ENCODE peak calls at places on chromosome 13, in six cellular contexts. One of them, this sample, is unnamed.

GRCh38 chr13:72983085-72983768 is 75.6 kb upstream of the KLF5 start:
- DNase-seq in pancreas: no peak
- DNase-seq in endodermal cell: no peak
- DNase-seq in keratinocyte: no peak
- DNase-seq in Calu3: peak
- DNase-seq in GM06990: no peak
- DNase-seq in this sample: peak

GRCh38 chr13:89393758-89394157 is 1722.6 kb downstream of the SLITRK5 start:
- DNase-seq in pancreas: no peak
- DNase-seq in endodermal cell: no peak
- DNase-seq in Calu3: no peak
- DNase-seq in keratinocyte: no peak
- DNase-seq in GM06990: no peak
- DNase-seq in this sample: no peak

GRCh38 chr13:45422731-45423130 is 4.6 kb upstream of the SLC25A30 start:
- DNase-seq in Calu3: no peak
- DNase-seq in endodermal cell: no peak
- DNase-seq in GM06990: no peak
- DNase-seq in keratinocyte: no peak
- DNase-seq in pancreas: no peak
- DNase-seq in this sample: no peak

GRCh38 chr13:80363890-80364503 is 23.1 kb upstream of the SPRY2 start:
- DNase-seq in pancreas: no peak
- DNase-seq in keratinocyte: no peak
- DNase-seq in Calu3: no peak
- DNase-seq in GM06990: no peak
- DNase-seq in endodermal cell: no peak
- DNase-seq in this sample: no peak

GRCh38 chr13:48156466-48156865 is 61.6 kb upstream of the MED4 start:
- DNase-seq in Calu3: peak
- DNase-seq in endodermal cell: peak
- DNase-seq in pancreas: no peak
- DNase-seq in keratinocyte: no peak
- DNase-seq in GM06990: no peak
- DNase-seq in this sample: no peak

GRCh38 chr13:86188170-86188569 is 389.0 kb upstream of the SLITRK6 start:
- DNase-seq in pancreas: no peak
- DNase-seq in GM06990: no peak
- DNase-seq in Calu3: no peak
- DNase-seq in keratinocyte: no peak
- DNase-seq in endodermal cell: no peak
- DNase-seq in this sample: no peak

GRCh38 chr13:21402586-21403307 is 56.4 kb downstream of the ZDHHC20 start:
- DNase-seq in keratinocyte: no peak
- DNase-seq in Calu3: no peak
- DNase-seq in GM06990: no peak
- DNase-seq in endodermal cell: no peak
- DNase-seq in pancreas: no peak
- DNase-seq in this sample: no peak

GRCh38 chr13:112092453-112092852 is 25.5 kb downstream of the SOX1 start:
- DNase-seq in endodermal cell: no peak
- DNase-seq in keratinocyte: no peak
- DNase-seq in Calu3: no peak
- DNase-seq in GM06990: no peak
- DNase-seq in pancreas: no peak
- DNase-seq in this sample: no peak

GRCh38 chr13:109654341-109655205 is 131.8 kb downstream of the IRS2 start:
- DNase-seq in keratinocyte: no peak
- DNase-seq in Calu3: no peak
- DNase-seq in endodermal cell: no peak
- DNase-seq in GM06990: no peak
- DNase-seq in pancreas: no peak
- DNase-seq in this sample: no peak

GRCh38 chr13:112322562-112322961 is 53.6 kb upstream of the SPACA7 start:
- DNase-seq in GM06990: no peak
- DNase-seq in Calu3: no peak
- DNase-seq in keratinocyte: no peak
- DNase-seq in endodermal cell: no peak
- DNase-seq in pancreas: no peak
- DNase-seq in this sample: no peak

GRCh38 chr13:48733739-48734329 is 80.1 kb downstream of the CYSLTR2 start:
- DNase-seq in pancreas: no peak
- DNase-seq in keratinocyte: no peak
- DNase-seq in endodermal cell: no peak
- DNase-seq in Calu3: no peak
- DNase-seq in GM06990: no peak
- DNase-seq in this sample: no peak

GRCh38 chr13:51479199-51479523 is 26.3 kb upstream of the INTS6 start:
- DNase-seq in pancreas: no peak
- DNase-seq in endodermal cell: no peak
- DNase-seq in GM06990: no peak
- DNase-seq in Calu3: no peak
- DNase-seq in keratinocyte: no peak
- DNase-seq in this sample: no peak

GRCh38 chr13:99876651-99877050 is 94.9 kb downstream of the ZIC5 start:
- DNase-seq in endodermal cell: no peak
- DNase-seq in pancreas: no peak
- DNase-seq in GM06990: no peak
- DNase-seq in keratinocyte: no peak
- DNase-seq in Calu3: no peak
- DNase-seq in this sample: no peak

GRCh38 chr13:50635504-50635903 is 208.0 kb downstream of the DLEU7 start:
- DNase-seq in keratinocyte: no peak
- DNase-seq in endodermal cell: no peak
- DNase-seq in pancreas: peak
- DNase-seq in Calu3: no peak
- DNase-seq in GM06990: no peak
- DNase-seq in this sample: no peak

GRCh38 chr13:85497652-85498051 is 301.6 kb downstream of the SLITRK6 start:
- DNase-seq in pancreas: no peak
- DNase-seq in Calu3: peak
- DNase-seq in GM06990: no peak
- DNase-seq in endodermal cell: no peak
- DNase-seq in keratinocyte: peak
- DNase-seq in this sample: peak

GRCh38 chr13:80341098-80341701 is at the start of gene SPRY2:
- DNase-seq in GM06990: peak
- DNase-seq in endodermal cell: peak
- DNase-seq in Calu3: peak
- DNase-seq in pancreas: peak
- DNase-seq in keratinocyte: no peak
- DNase-seq in this sample: peak

GRCh38 chr13:21762512-21762911 is 91.6 kb downstream of the FGF9 start:
- DNase-seq in pancreas: no peak
- DNase-seq in GM06990: no peak
- DNase-seq in endodermal cell: no peak
- DNase-seq in keratinocyte: no peak
- DNase-seq in Calu3: no peak
- DNase-seq in this sample: no peak

GRCh38 chr13:109747524-109747923 is 38.9 kb downstream of the IRS2 start:
- DNase-seq in endodermal cell: peak
- DNase-seq in GM06990: no peak
- DNase-seq in Calu3: no peak
- DNase-seq in pancreas: no peak
- DNase-seq in keratinocyte: no peak
- DNase-seq in this sample: no peak

GRCh38 chr13:93959796-93960533 is 519.5 kb downstream of the DCT start:
- DNase-seq in pancreas: no peak
- DNase-seq in Calu3: no peak
- DNase-seq in GM06990: no peak
- DNase-seq in keratinocyte: no peak
- DNase-seq in endodermal cell: no peak
- DNase-seq in this sample: no peak

DNA sequence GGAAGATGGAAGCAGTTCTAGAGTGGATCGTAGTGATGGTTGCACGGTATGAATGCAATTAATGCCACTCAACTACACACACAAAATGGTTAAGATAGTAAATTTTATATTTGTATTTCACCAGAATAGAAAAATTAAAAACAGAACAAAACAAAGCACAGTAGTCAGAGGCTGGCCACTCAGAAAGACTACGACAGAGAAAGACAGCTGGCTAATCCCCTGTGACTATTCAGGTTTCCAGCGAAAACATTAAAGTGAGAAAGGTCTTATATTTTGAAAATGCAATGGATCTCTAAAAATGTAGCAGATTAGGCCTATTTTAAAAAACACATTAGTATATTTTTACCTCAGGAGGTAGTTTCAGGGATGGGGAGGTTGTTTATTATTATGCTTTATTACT is 131.3 kb upstream of the POSTN start:
- DNase-seq in GM06990: no peak
- DNase-seq in keratinocyte: no peak
- DNase-seq in pancreas: no peak
- DNase-seq in endodermal cell: no peak
- DNase-seq in Calu3: no peak
- DNase-seq in this sample: no peak
- TF ChIP-seq CTCF in GM06990: no peak
- TF ChIP-seq CTCF in keratinocyte: no peak
- TF ChIP-seq CTCF in pancreas: no peak
- TF ChIP-seq CTCF in endodermal cell: no peak
- TF ChIP-seq CTCF in Calu3: no peak
- TF ChIP-seq CTCF in this sample: no peak

GRCh38 chr13:30796833-30797601 is 61.7 kb downstream of the ALOX5AP start:
- DNase-seq in pancreas: no peak
- DNase-seq in keratinocyte: no peak
- DNase-seq in GM06990: peak
- DNase-seq in endodermal cell: no peak
- DNase-seq in Calu3: no peak
- DNase-seq in this sample: no peak

GRCh38 chr13:30800107-30800506 is 64.8 kb downstream of the ALOX5AP start:
- DNase-seq in Calu3: no peak
- DNase-seq in keratinocyte: no peak
- DNase-seq in pancreas: no peak
- DNase-seq in GM06990: no peak
- DNase-seq in endodermal cell: no peak
- DNase-seq in this sample: no peak

GRCh38 chr13:30797847-30798246 is 62.5 kb downstream of the ALOX5AP start:
- DNase-seq in Calu3: no peak
- DNase-seq in keratinocyte: no peak
- DNase-seq in endodermal cell: no peak
- DNase-seq in pancreas: no peak
- DNase-seq in GM06990: no peak
- DNase-seq in this sample: no peak

GRCh38 chr13:30798776-30799625 is 63.7 kb downstream of the ALOX5AP start:
- DNase-seq in Calu3: no peak
- DNase-seq in pancreas: no peak
- DNase-seq in keratinocyte: no peak
- DNase-seq in endodermal cell: no peak
- DNase-seq in GM06990: no peak
- DNase-seq in this sample: no peak

GRCh38 chr13:30796132-30796832 is 60.9 kb downstream of the ALOX5AP start:
- DNase-seq in pancreas: no peak
- DNase-seq in GM06990: no peak
- DNase-seq in endodermal cell: no peak
- DNase-seq in keratinocyte: no peak
- DNase-seq in Calu3: peak
- DNase-seq in this sample: peak
- TF ChIP-seq CTCF in pancreas: no peak
- TF ChIP-seq CTCF in GM06990: peak
- TF ChIP-seq CTCF in endodermal cell: peak
- TF ChIP-seq CTCF in keratinocyte: peak
- TF ChIP-seq CTCF in Calu3: no peak
- TF ChIP-seq CTCF in this sample: no peak

GRCh38 chr13:91369432-91369831 is 21.9 kb downstream of the MIR17HG start:
- DNase-seq in GM06990: no peak
- DNase-seq in pancreas: no peak
- DNase-seq in Calu3: no peak
- DNase-seq in keratinocyte: no peak
- DNase-seq in endodermal cell: no peak
- DNase-seq in this sample: no peak

GRCh38 chr13:91372813-91373420 is 25.4 kb downstream of the MIR17HG start:
- DNase-seq in Calu3: no peak
- DNase-seq in GM06990: no peak
- DNase-seq in endodermal cell: no peak
- DNase-seq in keratinocyte: no peak
- DNase-seq in pancreas: no peak
- DNase-seq in this sample: no peak

DNA sequence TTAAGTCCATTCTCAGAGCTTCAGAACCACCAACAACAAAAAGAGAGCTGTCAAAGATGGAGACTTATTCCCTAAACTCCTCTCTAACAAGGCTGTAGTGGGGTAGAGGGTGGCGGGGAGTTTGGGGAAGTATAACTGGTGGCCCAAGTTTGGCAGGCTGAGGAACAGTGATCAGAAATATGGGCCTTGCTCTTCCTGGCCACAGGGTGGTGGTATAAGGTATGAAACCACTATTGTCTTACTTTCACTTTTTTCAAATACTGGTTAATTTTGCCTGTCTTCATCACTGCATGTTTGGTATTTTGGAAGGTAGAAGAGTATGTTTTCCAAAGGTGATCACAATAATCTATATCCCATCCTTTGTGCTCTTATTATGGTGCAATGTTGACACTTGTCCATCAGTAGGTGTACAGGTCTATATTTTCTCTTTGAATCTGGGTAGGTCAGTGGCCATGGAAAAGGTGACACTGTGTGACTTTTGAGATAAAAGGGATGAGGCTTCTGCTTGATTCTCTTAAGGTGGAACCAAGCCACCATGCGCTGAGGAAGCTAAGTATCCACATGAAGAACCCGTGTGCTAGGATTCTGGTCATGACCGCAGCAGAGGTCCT is 23.2 kb upstream of the GPC5 start:
- DNase-seq in pancreas: no peak
- DNase-seq in GM06990: no peak
- DNase-seq in keratinocyte: no peak
- DNase-seq in endodermal cell: no peak
- DNase-seq in Calu3: no peak
- DNase-seq in this sample: no peak
- TF ChIP-seq CTCF in pancreas: peak
- TF ChIP-seq CTCF in GM06990: peak
- TF ChIP-seq CTCF in keratinocyte: peak
- TF ChIP-seq CTCF in endodermal cell: peak
- TF ChIP-seq CTCF in Calu3: no peak
- TF ChIP-seq CTCF in this sample: peak

GRCh38 chr13:105914637-105915036 is 620.8 kb downstream of the EFNB2 start:
- DNase-seq in pancreas: no peak
- DNase-seq in endodermal cell: no peak
- DNase-seq in GM06990: no peak
- DNase-seq in Calu3: no peak
- DNase-seq in keratinocyte: no peak
- DNase-seq in this sample: no peak

GRCh38 chr13:105920375-105920774 is 615.1 kb downstream of the EFNB2 start:
- DNase-seq in endodermal cell: no peak
- DNase-seq in pancreas: no peak
- DNase-seq in GM06990: no peak
- DNase-seq in keratinocyte: peak
- DNase-seq in Calu3: no peak
- DNase-seq in this sample: no peak

GRCh38 chr13:105918842-105919741 is 616.4 kb downstream of the EFNB2 start:
- DNase-seq in pancreas: peak
- DNase-seq in keratinocyte: peak
- DNase-seq in Calu3: peak
- DNase-seq in GM06990: no peak
- DNase-seq in endodermal cell: peak
- DNase-seq in this sample: no peak

GRCh38 chr13:105915451-105915850 is 620.0 kb downstream of the EFNB2 start:
- DNase-seq in Calu3: no peak
- DNase-seq in pancreas: no peak
- DNase-seq in keratinocyte: no peak
- DNase-seq in GM06990: no peak
- DNase-seq in endodermal cell: no peak
- DNase-seq in this sample: no peak
- TF ChIP-seq CTCF in Calu3: no peak
- TF ChIP-seq CTCF in pancreas: no peak
- TF ChIP-seq CTCF in keratinocyte: no peak
- TF ChIP-seq CTCF in GM06990: no peak
- TF ChIP-seq CTCF in endodermal cell: no peak
- TF ChIP-seq CTCF in this sample: no peak